ENCODE peak calls at places on chromosomes 11 and 22, in ten cellular contexts. F is CD4-positive, alpha-beta memory T cell; C is CD4-positive, CD25-positive, alpha-beta regulatory T cell; Z is heart right ventricle; G is esophagus squamous epithelium; R is MM.1S; D is CD8-positive, alpha-beta T cell; Y is testis; V is colonic mucosa; X is DND-41. I is an unnamed sample.

GRCh38 chr11:79413258-79413657 is 27.6 kb downstream of the TENM4 start:
- DNase-seq in F (no peak), C (no peak), Z (peak; percentile 88), G (no peak), R (no peak), D (no peak), Y (peak; percentile 92), V (peak; percentile 63), X (no peak), I (peak; percentile 53)

GRCh38 chr11:109040303-109040702 is 375.4 kb downstream of the DDX10 start:
- DNase-seq in F (no peak), C (no peak), Z (no peak), G (no peak), R (no peak), D (no peak), Y (no peak), V (no peak), X (no peak), I (no peak)

GRCh38 chr11:70525006-70525405 is 126.7 kb downstream of the CTTN start:
- DNase-seq in F (no peak), C (no peak), Z (no peak), G (no peak), R (no peak), D (no peak), Y (no peak), V (no peak), X (no peak), I (no peak)

GRCh38 chr11:69494851-69495250 is 13.4 kb downstream of the LINC01488 start:
- DNase-seq in F (no peak), C (no peak), Z (no peak), G (no peak), R (no peak), D (no peak), Y (no peak), V (no peak), X (no peak), I (no peak)

GRCh38 chr22:42621505-42622002 is 6.9 kb upstream of the POLDIP3 start:
- DNase-seq in F (peak; percentile 53), C (no peak), Z (peak; percentile 69), G (no peak), R (peak; percentile 55), D (peak; percentile 53), Y (peak; percentile 64), V (peak; percentile 83), X (peak; percentile 40), I (peak; percentile 86)

GRCh38 chr11:2419638-2420501 is 19.3 kb downstream of the TSSC4 start:
- DNase-seq in F (peak; percentile 40), C (peak; percentile 31), Z (peak; percentile 67), G (no peak), R (peak; percentile 66), D (peak; percentile 49), Y (peak; percentile 84), V (peak; percentile 81), X (peak; percentile 47), I (peak; percentile 88)

GRCh38 chr11:117419136-117419914 is 91.7 kb downstream of the CEP164 start:
- DNase-seq in F (no peak), C (no peak), Z (no peak), G (no peak), R (no peak), D (no peak), Y (no peak), V (no peak), X (no peak), I (no peak)

GRCh38 chr11:116901211-116901610 is 63.8 kb upstream of the APOA1 start:
- DNase-seq in F (no peak), C (no peak), Z (peak; percentile 76), G (no peak), R (no peak), D (no peak), Y (no peak), V (no peak), X (no peak), I (no peak)

GRCh38 chr11:110269996-110270395 is 26.4 kb downstream of the RDX start:
- DNase-seq in F (no peak), C (no peak), Z (no peak), G (no peak), R (no peak), D (no peak), Y (no peak), V (no peak), X (no peak), I (no peak)

GRCh38 chr11:14414470-14415461 is 55.8 kb upstream of the RRAS2 start:
- DNase-seq in F (peak; percentile 70), C (peak; percentile 2), Z (no peak), G (no peak), R (no peak), D (peak; percentile 88), Y (no peak), V (no peak), X (peak; percentile 96), I (no peak)

GRCh38 chr22:49355206-49355920 is 472.3 kb downstream of the BRD1 start:
- DNase-seq in F (no peak), C (no peak), Z (no peak), G (no peak), R (no peak), D (no peak), Y (no peak), V (no peak), X (no peak), I (no peak)

GRCh38 chr11:18394928-18395734 is 768 bp downstream of the LDHA start:
- DNase-seq in F (peak; percentile 19), C (no peak), Z (peak; percentile 21), G (no peak), R (peak; percentile 50), D (no peak), Y (peak; percentile 36), V (peak; percentile 48), X (peak; percentile 43), I (peak; percentile 46)

GRCh38 chr11:46279393-46280099 is 2.1 kb downstream of the CREB3L1 start:
- DNase-seq in F (no peak), C (no peak), Z (peak; percentile 84), G (no peak), R (no peak), D (no peak), Y (peak; percentile 77), V (peak; percentile 74), X (no peak), I (peak; percentile 68)

GRCh38 chr11:128716661-128717210 is 22.9 kb downstream of the FLI1 start:
- DNase-seq in F (peak; percentile 75), C (peak; percentile 43), Z (no peak), G (no peak), R (peak; percentile 37), D (peak; percentile 67), Y (no peak), V (no peak), X (peak; percentile 87), I (no peak)

GRCh38 chr22:42419328-42419881 is 12.8 kb downstream of the NFAM1 start:
- DNase-seq in F (no peak), C (no peak), Z (no peak), G (no peak), R (peak; percentile 26), D (no peak), Y (no peak), V (no peak), X (no peak), I (peak; percentile 10)

DNA sequence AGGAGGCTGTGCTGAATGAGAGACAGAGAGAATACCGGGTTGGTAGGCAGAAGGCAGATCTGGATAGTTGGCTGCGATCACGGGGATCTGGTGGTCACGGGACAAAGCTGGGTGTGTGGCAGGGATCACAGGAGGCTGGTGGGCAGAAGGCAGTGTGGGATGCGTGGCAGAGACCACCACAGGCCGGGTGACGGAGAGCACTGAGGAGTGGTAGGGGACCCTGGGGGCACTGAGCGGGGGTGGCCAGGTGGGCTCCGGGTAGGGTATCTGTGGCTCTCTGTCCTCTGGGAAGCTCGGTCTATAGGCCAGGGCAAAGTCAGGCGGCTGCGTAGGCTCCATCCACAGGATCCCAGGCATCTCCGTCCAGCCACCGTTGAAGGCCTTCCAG is 1.4 kb downstream of the CD248 start:
- DNase-seq in F (no peak), C (no peak), Z (no peak), G (no peak), R (no peak), D (no peak), Y (no peak), V (no peak), X (no peak), I (no peak)
- H3K4me3 ChIP-seq in F (no peak overlapping the region), C (no peak overlapping the region), Z (peak overlapping the region; percentile 63), G (peak overlapping the region; percentile 63), R (no peak overlapping the region), D (peak overlapping the region; percentile 74), Y (no peak overlapping the region), V (no peak overlapping the region), X (no peak overlapping the region), I (no peak overlapping the region)

GRCh38 chr11:66340596-66341501 is 4.1 kb downstream of the BRMS1 start:
- DNase-seq in F (no peak), C (no peak), Z (no peak), G (no peak), R (no peak), D (no peak), Y (no peak), V (no peak), X (no peak), I (peak; percentile 18)
- H3K4me1 ChIP-seq in F (peaks cover 40% of the 10 kb centered on the region), C (peaks cover 41% of the 10 kb centered on the region), Z (peaks cover 35% of the 10 kb centered on the region), G (peaks cover 51% of the 10 kb centered on the region), R (peaks cover 9% of the 10 kb centered on the region), D (peaks cover 38% of the 10 kb centered on the region), Y (peaks cover 27% of the 10 kb centered on the region), V (peaks cover 24% of the 10 kb centered on the region), X (peaks cover 27% of the 10 kb centered on the region), I (peaks cover 27% of the 10 kb centered on the region)

GRCh38 chr22:46500201-46500600 is 37.2 kb downstream of the CELSR1 start:
- DNase-seq in F (no peak), C (no peak), Z (no peak), G (no peak), R (no peak), D (no peak), Y (no peak), V (no peak), X (no peak), I (no peak)
- H3K4me3 ChIP-seq in F (no peak overlapping the region), C (no peak overlapping the region), Z (no peak overlapping the region), G (no peak overlapping the region), R (no peak overlapping the region), D (no peak overlapping the region), Y (no peak overlapping the region), V (no peak overlapping the region), X (no peak overlapping the region), I (no peak overlapping the region)

GRCh38 chr11:27208846-27209245 is 154.2 kb downstream of the CCDC34 start:
- DNase-seq in F (no peak), C (no peak), Z (no peak), G (no peak), R (no peak), D (no peak), Y (no peak), V (no peak), X (no peak), I (no peak)

GRCh38 chr11:27205779-27206549 is 157.1 kb downstream of the CCDC34 start:
- DNase-seq in F (no peak), C (no peak), Z (no peak), G (no peak), R (no peak), D (no peak), Y (no peak), V (peak; percentile 10), X (no peak), I (no peak)

GRCh38 chr11:27209562-27210005 is 153.4 kb downstream of the CCDC34 start:
- DNase-seq in F (no peak), C (no peak), Z (peak; percentile 41), G (no peak), R (no peak), D (no peak), Y (no peak), V (peak; percentile 24), X (no peak), I (no peak)

GRCh38 chr11:27205269-27205668 is 157.7 kb downstream of the CCDC34 start:
- DNase-seq in F (no peak), C (no peak), Z (no peak), G (no peak), R (no peak), D (no peak), Y (no peak), V (peak; percentile 28), X (no peak), I (no peak)

GRCh38 chr11:27207025-27207650 is 155.9 kb downstream of the CCDC34 start:
- DNase-seq in F (no peak), C (no peak), Z (no peak), G (no peak), R (no peak), D (no peak), Y (no peak), V (no peak), X (no peak), I (no peak)
- H3K4me1 ChIP-seq in F (no peaks in the 10 kb centered on the region), C (no peaks in the 10 kb centered on the region), Z (peaks cover 23% of the 10 kb centered on the region), G (peaks cover 3% of the 10 kb centered on the region), R (no peaks in the 10 kb centered on the region), D (no peaks in the 10 kb centered on the region), Y (peaks cover 39% of the 10 kb centered on the region), V (peaks cover 3% of the 10 kb centered on the region), X (no peaks in the 10 kb centered on the region), I (peaks cover 36% of the 10 kb centered on the region)

I was measured in mucosa of descending colon.